ENCODE peak calls at places on chromosomes 6 and 20, in ten cellular contexts. P is progenitor cell of endocrine pancreas, V is T-helper 2 cell, N is fibroblast of mammary gland, Z is GM04504, L is pancreas, F is lung, J is NCI-H1092, Q is NCI-H146, O is NCI-H2029 treated with DMSO at 0.1 percent for 48 hours. W is an unnamed sample.

GRCh38 chr20:56171087-56172012 is 77.2 kb upstream of the MC3R start:
- DNase-seq in P (no peak), V (no peak), N (no peak), Z (no peak), L (no peak), F (no peak), J (peak), Q (peak), O (no peak), W (peak)

GRCh38 chr20:51769941-51770615 is 1.9 kb upstream of the ATP9A start:
- DNase-seq in P (no peak), V (no peak), N (no peak), Z (no peak), L (no peak), F (no peak), J (no peak), Q (no peak), O (no peak), W (no peak)

GRCh38 chr20:18857640-18858039 is 44.1 kb downstream of the SCP2D1 start:
- DNase-seq in P (no peak), V (no peak), N (peak), Z (peak), L (no peak), F (no peak), J (no peak), Q (no peak), O (no peak), W (no peak)

GRCh38 chr6:107116328-107116892 is 1.1 kb upstream of the BEND3 start:
- DNase-seq in P (no peak), V (no peak), N (no peak), Z (no peak), L (peak), F (peak), J (peak), Q (peak), O (no peak), W (peak)

GRCh38 chr20:40582531-40582930 is 106.5 kb downstream of the MAFB start:
- DNase-seq in P (no peak), V (no peak), N (no peak), Z (no peak), L (no peak), F (no peak), J (no peak), Q (no peak), O (no peak), W (no peak)

GRCh38 chr20:10696650-10697049 is 22.9 kb upstream of the JAG1 start:
- DNase-seq in P (no peak), V (no peak), N (no peak), Z (no peak), L (peak), F (no peak), J (no peak), Q (peak), O (no peak), W (no peak)

GRCh38 chr6:103255132-103255531 is 1604.6 kb downstream of the HACE1 start:
- DNase-seq in P (no peak), V (no peak), N (no peak), Z (no peak), L (no peak), F (no peak), J (no peak), Q (no peak), O (no peak), W (no peak)

GRCh38 chr6:134245041-134245440 is 72.9 kb downstream of the SGK1 start:
- DNase-seq in P (no peak), V (no peak), N (peak), Z (no peak), L (no peak), F (no peak), J (no peak), Q (no peak), O (no peak), W (no peak)

GRCh38 chr6:165663736-165664552 is 903 bp upstream of the PDE10A start:
- DNase-seq in P (no peak), V (no peak), N (peak), Z (no peak), L (no peak), F (no peak), J (no peak), Q (no peak), O (no peak), W (no peak)

GRCh38 chr20:35952480-35953410 is 1.6 kb downstream of the SCAND1 start:
- DNase-seq in P (no peak), V (no peak), N (peak), Z (no peak), L (no peak), F (no peak), J (no peak), Q (peak), O (peak), W (peak)

GRCh38 chr6:142728910-142729481 is 216.0 kb downstream of the HIVEP2 start:
- DNase-seq in P (no peak), V (no peak), N (peak), Z (no peak), L (no peak), F (no peak), J (no peak), Q (no peak), O (no peak), W (no peak)

GRCh38 chr6:89144358-89145041 is 1.4 kb upstream of the PM20D2 start:
- DNase-seq in P (no peak), V (no peak), N (no peak), Z (no peak), L (no peak), F (no peak), J (no peak), Q (no peak), O (no peak), W (no peak)

GRCh38 chr6:44976677-44977405 is 351.3 kb upstream of the RUNX2 start:
- DNase-seq in P (no peak), V (no peak), N (peak), Z (no peak), L (no peak), F (no peak), J (no peak), Q (no peak), O (no peak), W (no peak)

GRCh38 chr6:132304891-132305305 is 96.4 kb downstream of the MOXD1 start:
- DNase-seq in P (no peak), V (no peak), N (no peak), Z (no peak), L (no peak), F (no peak), J (no peak), Q (no peak), O (no peak), W (no peak)

GRCh38 chr6:125913864-125914351 is 42.7 kb upstream of the HINT3 start:
- DNase-seq in P (no peak), V (no peak), N (peak), Z (peak), L (no peak), F (no peak), J (no peak), Q (no peak), O (no peak), W (peak)

W was measured in prostate gland.